ENCODE peak calls at places on chromosome 10, in five cellular contexts. M is colonic mucosa, Y is fibroblast of the aortic adventitia, J is left lung, F is IMR-90. C is an unnamed sample.

GRCh38 chr10:120599202-120599724 is 142.2 kb downstream of the PLPP4 start:
- DNase-seq in F (no peak), M (no peak), J (no peak), Y (no peak), C (no peak)

GRCh38 chr10:62728479-62728878 is 76.0 kb upstream of the ADO start:
- DNase-seq in J (no peak), Y (no peak), M (no peak), F (no peak), C (peak)

GRCh38 chr10:14220026-14220425 is 110.7 kb downstream of the FRMD4A start:
- DNase-seq in Y (no peak), J (no peak), M (no peak), F (peak), C (no peak)

GRCh38 chr10:14873090-14873760 is 5.4 kb upstream of the SUV39H2 start:
- DNase-seq in Y (peak), M (no peak), J (no peak), F (peak), C (no peak)

GRCh38 chr10:120948889-120949382 is 97.8 kb downstream of the WDR11 start:
- DNase-seq in Y (peak), F (peak), J (peak), M (peak), C (no peak)

GRCh38 chr10:22911889-22912762 is 15.7 kb upstream of the ARMC3 start:
- DNase-seq in M (peak), J (no peak), F (no peak), Y (no peak), C (no peak)

GRCh38 chr10:89297791-89298190 is 4.1 kb upstream of the IFIT2 start:
- DNase-seq in Y (no peak), M (no peak), F (no peak), J (no peak), C (no peak)

GRCh38 chr10:71213761-71214440 is 1.5 kb downstream of the UNC5B start:
- DNase-seq in M (peak), Y (peak), F (peak), J (no peak), C (no peak)

GRCh38 chr10:46106410-46107255 is 60.6 kb upstream of the MSMB start:
- DNase-seq in J (peak), Y (peak), M (peak), F (peak), C (peak)

GRCh38 chr10:86795353-86795752 is 38.9 kb downstream of the BMPR1A start:
- DNase-seq in Y (peak), M (no peak), J (no peak), F (peak), C (no peak)

GRCh38 chr10:120511165-120511564 is 54.1 kb downstream of the PLPP4 start:
- DNase-seq in Y (peak), M (no peak), J (no peak), F (no peak), C (no peak)

GRCh38 chr10:72800000-72800740 is 93.4 kb upstream of the OIT3 start:
- DNase-seq in J (no peak), Y (peak), F (peak), M (no peak), C (no peak)

GRCh38 chr10:31683682-31684081 is 244.9 kb downstream of the ARHGAP12 start:
- DNase-seq in F (no peak), Y (no peak), M (no peak), J (no peak), C (no peak)

GRCh38 chr10:16857419-16857818 is 40.2 kb upstream of the RSU1 start:
- DNase-seq in M (no peak), Y (no peak), J (no peak), F (no peak), C (no peak)

GRCh38 chr10:132329565-132330485 is 2.2 kb upstream of the LRRC27 start:
- DNase-seq in Y (peak), M (no peak), F (peak), J (no peak), C (no peak)

GRCh38 chr10:101761226-101761625 is 14.7 kb downstream of the FGF8 start:
- DNase-seq in Y (no peak), F (no peak), J (no peak), M (no peak), C (no peak)
- TF ChIP-seq CTCF in Y (no peak), F (no peak), J (no peak), M (no peak), C (no peak)

GRCh38 chr10:78155722-78156121 is 122.1 kb downstream of the RPS24 start:
- DNase-seq in F (no peak), Y (no peak), J (no peak), M (no peak), C (no peak)
- TF ChIP-seq CTCF in F (no peak), Y (peak), J (no peak), M (no peak), C (no peak)

DNA sequence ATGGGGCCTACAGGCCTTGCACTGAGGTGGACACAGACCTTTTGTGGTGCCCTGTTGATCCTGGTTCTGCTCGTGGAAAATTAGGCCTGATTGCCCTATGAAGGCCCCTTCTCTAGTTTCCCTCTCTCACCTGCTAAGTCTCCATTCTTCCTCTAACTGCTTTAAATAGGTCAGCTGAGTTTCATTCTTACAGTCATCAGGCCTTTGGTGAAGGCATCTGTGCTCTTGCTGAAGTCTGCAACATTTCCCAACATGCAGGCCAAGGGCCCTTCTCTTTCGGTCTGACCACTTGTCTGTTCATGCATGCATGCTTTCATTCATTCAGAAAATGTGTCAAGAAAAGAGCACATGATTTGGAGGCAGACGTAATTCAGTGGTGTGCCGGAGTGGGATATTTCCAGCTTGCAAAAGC is 244.0 kb downstream of the BUB3 start:
- DNase-seq in M (no peak), F (no peak), Y (no peak), J (no peak), C (no peak)
- TF ChIP-seq CTCF in M (no peak), F (no peak), Y (no peak), J (no peak), C (no peak)

DNA sequence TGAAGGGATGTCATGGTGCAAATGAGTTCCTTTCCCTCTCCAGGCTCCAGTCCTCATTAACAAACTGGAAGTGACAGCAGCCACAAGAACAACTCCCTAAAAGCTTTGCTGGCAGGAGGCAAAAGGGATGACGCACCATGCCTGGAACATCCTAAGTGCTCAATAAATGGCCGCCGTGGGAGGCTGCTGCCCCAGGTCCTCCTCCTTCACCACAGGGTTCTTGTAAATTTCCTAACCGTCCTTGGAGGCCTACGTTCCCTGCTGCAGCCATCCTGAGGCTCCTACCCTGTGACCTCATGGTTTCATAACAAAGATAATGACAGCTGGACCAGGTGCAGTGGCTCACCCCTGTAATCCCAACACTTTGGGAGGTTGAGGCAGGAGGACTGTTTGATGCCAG is 41.2 kb upstream of the CAMK1D start:
- DNase-seq in F (no peak), M (no peak), Y (no peak), J (no peak), C (no peak)
- TF ChIP-seq CTCF in F (no peak), M (no peak), Y (no peak), J (no peak), C (no peak)

GRCh38 chr10:34372509-34372908 is 442.6 kb downstream of the PARD3 start:
- DNase-seq in Y (no peak), M (no peak), J (no peak), F (no peak), C (no peak)
- TF ChIP-seq CTCF in Y (no peak), M (no peak), J (no peak), F (no peak), C (no peak)

C was measured in CD14-positive monocyte.